ENCODE peak calls at places on chromosomes 6 and 20, in eight cellular contexts. L, B, D, H, V, Z, X and R are unnamed samples.

GRCh38 chr6:28980797-28981390 is 24.2 kb downstream of the ZNF311 start:
- DNase-seq in L (no peak), B (no peak), D (peak), H (peak), V (no peak), Z (peak), X (peak), R (peak)

GRCh38 chr6:32832535-32832934 is 6.0 kb downstream of the TAP2 start:
- DNase-seq in L (no peak), B (no peak), D (no peak), H (no peak), V (no peak), Z (no peak), X (no peak), R (no peak)

GRCh38 chr6:108944707-108945685 is 96.8 kb downstream of the ARMC2 start:
- DNase-seq in L (no peak), B (no peak), D (no peak), H (no peak), V (no peak), Z (no peak), X (no peak), R (no peak)

GRCh38 chr20:39877792-39878191 is 811.2 kb downstream of the MAFB start:
- DNase-seq in L (no peak), B (no peak), D (no peak), H (no peak), V (no peak), Z (no peak), X (no peak), R (no peak)

GRCh38 chr20:13922241-13922640 is 68.2 kb downstream of the SEL1L2 start:
- DNase-seq in L (no peak), B (no peak), D (no peak), H (no peak), V (no peak), Z (no peak), X (no peak), R (no peak)

GRCh38 chr6:15322781-15323536 is 77.1 kb downstream of the JARID2 start:
- DNase-seq in L (no peak), B (no peak), D (no peak), H (no peak), V (no peak), Z (no peak), X (peak), R (no peak)

GRCh38 chr6:144678844-144679243 is 393.7 kb downstream of the UTRN start:
- DNase-seq in L (no peak), B (no peak), D (no peak), H (no peak), V (no peak), Z (no peak), X (no peak), R (no peak)

GRCh38 chr6:164040994-164041393 is 626.5 kb downstream of the QKI start:
- DNase-seq in L (no peak), B (no peak), D (no peak), H (no peak), V (no peak), Z (no peak), X (no peak), R (no peak)

GRCh38 chr6:35735452-35735851 is 1.4 kb upstream of the ARMC12 start:
- DNase-seq in L (no peak), B (no peak), D (no peak), H (no peak), V (no peak), Z (no peak), X (no peak), R (no peak)

GRCh38 chr6:168410554-168411011 is 30.4 kb upstream of the SMOC2 start:
- DNase-seq in L (no peak), B (no peak), D (no peak), H (no peak), V (no peak), Z (no peak), X (no peak), R (no peak)

GRCh38 chr20:22429175-22430153 is 154.9 kb downstream of the FOXA2 start:
- DNase-seq in L (no peak), B (no peak), D (no peak), H (no peak), V (no peak), Z (no peak), X (no peak), R (no peak)

GRCh38 chr20:15359056-15359455 is 1021.6 kb upstream of the FLRT3 start:
- DNase-seq in L (no peak), B (no peak), D (no peak), H (no peak), V (no peak), Z (no peak), X (peak), R (no peak)

GRCh38 chr6:151240861-151241642 is 1.3 kb downstream of the AKAP12 start:
- DNase-seq in L (no peak), B (no peak), D (no peak), H (peak), V (no peak), Z (no peak), X (peak), R (peak)

GRCh38 chr6:167529684-167530335 is 204.9 kb downstream of the TTLL2 start:
- DNase-seq in L (no peak), B (no peak), D (no peak), H (no peak), V (no peak), Z (no peak), X (no peak), R (no peak)

GRCh38 chr6:18388942-18389341 is 1.8 kb downstream of the RNF144B start:
- DNase-seq in L (no peak), B (no peak), D (no peak), H (no peak), V (no peak), Z (no peak), X (peak), R (no peak)

GRCh38 chr6:116580198-116580597 is 8.9 kb downstream of the RWDD1 start:
- DNase-seq in L (no peak), B (no peak), D (no peak), H (no peak), V (no peak), Z (no peak), X (no peak), R (no peak)